ENCODE peak calls at places on chromosomes 5 and 9, in eight cellular contexts. E is psoas muscle; F is amniotic stem cell; B is tibial artery; P is AG10803; I is astrocyte of the spinal cord; Q is stimulated activated CD8-positive, alpha-beta memory T cell treated with anti-CD3 and anti-CD28 coated beads, Interleukin-4, amount 100 ng/mL, for 4 hours; A is WERI-Rb-1. J is an unnamed sample.

GRCh38 chr9:69421908-69422801 is 97.1 kb downstream of the ENTREP1 start:
- DNase-seq in E (peak; percentile 37), F (peak; percentile 28), B (peak; percentile 44), P (peak; percentile 61), I (peak; percentile 59), Q (no peak), A (peak; percentile 60), J (no peak)

GRCh38 chr5:9927521-9927997 is 297.4 kb upstream of the TAS2R1 start:
- DNase-seq in E (no peak), F (no peak), B (no peak), P (peak; percentile 12), I (peak; percentile 46), Q (no peak), A (no peak), J (no peak)

GRCh38 chr5:160473736-160474483 is 52.3 kb downstream of the PTTG1 start:
- DNase-seq in E (no peak), F (no peak), B (no peak), P (no peak), I (no peak), Q (no peak), A (no peak), J (no peak)

GRCh38 chr9:124348831-124349230 is 66.4 kb downstream of the PSMB7 start:
- DNase-seq in E (no peak), F (no peak), B (peak; percentile 16), P (no peak), I (no peak), Q (no peak), A (no peak), J (no peak)

GRCh38 chr5:132385321-132386105 is 16.0 kb downstream of the SLC22A5 start:
- DNase-seq in E (peak; percentile 45), F (no peak), B (peak; percentile 49), P (peak; percentile 66), I (peak; percentile 59), Q (peak; percentile 24), A (peak; percentile 40), J (peak; percentile 24)

GRCh38 chr9:19020886-19021285 is 12.1 kb downstream of the SAXO1 start:
- DNase-seq in E (no peak), F (no peak), B (no peak), P (no peak), I (no peak), Q (no peak), A (no peak), J (no peak)

GRCh38 chr9:4306066-4306787 is 6.4 kb upstream of the GLIS3 start:
- DNase-seq in E (no peak), F (peak; percentile 42), B (no peak), P (peak; percentile 65), I (no peak), Q (no peak), A (no peak), J (peak; percentile 23)

GRCh38 chr5:173925449-173926071 is 37.4 kb downstream of the CPEB4 start:
- DNase-seq in E (no peak), F (no peak), B (peak; percentile 35), P (peak; percentile 23), I (peak; percentile 57), Q (no peak), A (peak; percentile 58), J (no peak)

GRCh38 chr5:68685861-68686260 is 408.0 kb upstream of the SLC30A5 start:
- DNase-seq in E (no peak), F (no peak), B (no peak), P (no peak), I (no peak), Q (no peak), A (no peak), J (no peak)

GRCh38 chr9:108271646-108272349 is 584.0 kb downstream of the ACTL7B start:
- DNase-seq in E (no peak), F (peak; percentile 47), B (no peak), P (peak; percentile 86), I (peak; percentile 89), Q (no peak), A (peak; percentile 80), J (no peak)